ENCODE peak calls at places on chromosomes 6 and 20, in four cellular contexts. M is IMR-90, I is left ventricle myocardium inferior, O is fibroblast of the aortic adventitia. S is an unnamed sample.

GRCh38 chr20:44626278-44626677 is 25.2 kb downstream of the ADA start:
- DNase-seq in M (no peak), I (no peak), O (no peak), S (no peak)

GRCh38 chr6:140921366-140922226 is 1211.1 kb upstream of the GJE1 start:
- DNase-seq in I (no peak), O (peak; percentile 87), M (peak; percentile 86), S (peak; percentile 78)

GRCh38 chr6:4599924-4600323 is 176.3 kb upstream of the CDYL start:
- DNase-seq in I (no peak), O (peak; percentile 91), M (peak; percentile 84), S (peak; percentile 83)

GRCh38 chr6:41187924-41188886 is 12.7 kb downstream of the TREML2 start:
- DNase-seq in M (no peak), O (no peak), I (no peak), S (no peak)

GRCh38 chr6:20693466-20694063 is 159.3 kb downstream of the CDKAL1 start:
- DNase-seq in O (peak; percentile 24), I (no peak), M (peak; percentile 37), S (no peak)

GRCh38 chr6:80771941-80772340 is 665.5 kb downstream of the BCKDHB start:
- DNase-seq in I (no peak), M (peak; percentile 50), O (peak; percentile 52), S (peak; percentile 10)

GRCh38 chr6:75818061-75818855 is 69.2 kb downstream of the MYO6 start:
- DNase-seq in I (no peak), M (peak; percentile 56), O (peak; percentile 1), S (no peak)

GRCh38 chr20:43936805-43937204 is 22.2 kb downstream of the TOX2 start:
- DNase-seq in I (no peak), M (no peak), O (no peak), S (no peak)

GRCh38 chr20:25223179-25223661 is 24.7 kb upstream of the PYGB start:
- DNase-seq in M (peak; percentile 97), I (no peak), O (peak; percentile 74), S (peak; percentile 88)

GRCh38 chr6:25248100-25248499 is 31.1 kb upstream of the CARMIL1 start:
- DNase-seq in O (peak; percentile 52), I (no peak), M (peak; percentile 66), S (peak; percentile 13)

GRCh38 chr6:91137286-91137685 is 550.4 kb upstream of the MAP3K7 start:
- DNase-seq in O (no peak), I (no peak), M (no peak), S (no peak)

GRCh38 chr6:33004940-33005339 is 4.5 kb downstream of the HLA-DOA start:
- DNase-seq in M (no peak), O (no peak), I (no peak), S (no peak)

GRCh38 chr6:32995448-32995847 is 13.9 kb downstream of the HLA-DOA start:
- DNase-seq in O (no peak), I (no peak), M (no peak), S (no peak)

GRCh38 chr6:33001685-33002084 is 7.7 kb downstream of the HLA-DOA start:
- DNase-seq in M (no peak), I (no peak), O (no peak), S (no peak)

DNA sequence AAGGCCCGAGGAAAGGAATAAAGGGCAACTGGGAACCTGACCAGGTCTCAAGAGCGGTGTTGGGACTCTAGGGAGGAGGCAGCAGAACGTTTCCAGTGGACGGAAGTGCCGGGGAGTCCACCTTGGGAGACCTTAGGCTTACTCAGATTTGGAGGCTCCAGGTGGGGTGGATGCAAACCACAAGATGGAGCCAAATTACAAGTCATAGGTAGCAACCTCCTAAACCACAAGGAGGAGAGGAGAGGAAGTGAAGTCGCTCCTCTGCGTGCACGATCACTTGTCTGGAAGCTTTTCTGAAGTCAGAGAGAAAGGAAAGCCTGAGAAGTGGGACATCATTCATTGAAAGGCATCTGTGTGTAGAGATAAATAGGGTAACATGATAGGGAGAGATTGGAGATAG is 9.3 kb downstream of the HLA-DOA start:
- DNase-seq in M (no peak), I (no peak), O (no peak), S (no peak)
- H3K4me3 ChIP-seq in M (no peak overlapping the region), I (no peak overlapping the region), O (no peak overlapping the region), S (no peak overlapping the region)

GRCh38 chr6:34757687-34758274 is 476 bp downstream of the SNRPC start:
- DNase-seq in I (no peak), M (no peak), O (no peak), S (no peak)
- H3K4me3 ChIP-seq in I (peak overlapping the region; percentile 74), M (peak overlapping the region; percentile 71), O (peak overlapping the region; percentile 97), S (peak overlapping the region; percentile 86)

DNA sequence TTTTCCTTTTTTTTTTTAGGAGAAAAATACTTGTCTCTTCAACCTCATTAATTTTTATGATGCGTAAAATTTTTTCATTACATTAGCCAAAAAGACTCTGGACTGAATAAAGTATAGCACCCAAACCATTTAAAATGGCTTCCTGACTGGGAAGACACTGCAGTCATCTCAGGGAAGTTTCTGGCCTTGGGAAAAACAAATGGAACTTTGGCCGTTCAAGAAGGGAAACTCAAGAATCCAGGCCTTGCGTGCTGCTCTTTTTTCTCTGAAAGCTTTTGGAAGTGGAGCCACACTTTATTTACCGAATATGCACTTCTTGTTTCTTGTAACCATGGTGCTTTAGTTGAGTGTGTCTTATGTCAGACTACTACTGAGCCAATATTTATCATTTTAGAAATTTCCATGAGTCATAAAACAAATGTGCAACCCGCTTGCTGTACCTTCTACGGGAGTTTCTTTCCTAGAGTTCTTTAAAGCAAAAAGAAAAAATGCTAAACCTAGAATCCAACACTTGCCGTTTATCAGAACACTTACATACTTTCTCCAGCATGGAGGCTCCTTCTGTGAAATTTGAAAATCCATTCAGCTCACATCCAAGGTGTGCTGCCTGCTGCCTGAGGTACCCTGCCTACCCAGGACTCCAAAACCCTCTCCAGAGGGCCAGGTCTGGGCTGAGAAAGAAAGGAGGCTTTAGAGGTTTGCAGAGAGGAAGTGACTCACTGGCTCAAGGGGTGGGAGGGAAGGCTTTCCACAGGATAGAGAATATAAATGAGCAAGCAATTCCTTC is 11.5 kb upstream of the DSTN start:
- DNase-seq in I (no peak), M (peak; percentile 91), O (peak; percentile 93), S (no peak)
- H3K4me3 ChIP-seq in I (peak overlapping the region; percentile 26), M (peak overlapping the region; percentile 34), O (peak overlapping the region; percentile 25), S (peak overlapping the region; percentile 15)

DNA sequence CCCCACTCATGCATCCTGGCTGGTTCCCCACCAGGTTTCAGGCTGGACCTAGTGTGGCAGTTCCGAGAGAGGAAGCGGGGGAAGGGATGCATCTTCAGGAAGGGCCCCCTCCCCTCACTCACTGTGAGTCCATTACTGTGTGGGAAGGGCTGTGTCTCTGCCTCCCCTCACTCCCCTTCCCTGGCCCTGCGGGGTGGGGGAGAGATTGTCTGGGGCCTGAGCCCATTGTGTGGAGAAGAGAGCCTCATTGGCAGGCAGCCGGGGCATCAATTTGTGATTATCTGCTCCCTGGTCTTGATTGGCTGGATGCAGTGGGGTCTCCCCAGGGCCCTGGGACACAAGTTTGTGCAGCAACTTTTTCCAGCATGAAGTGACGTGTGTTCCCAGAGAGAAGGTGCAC is 4.1 kb upstream of the MYT1 start:
- DNase-seq in O (no peak), M (no peak), I (no peak), S (no peak)
- H3K4me3 ChIP-seq in O (no peak overlapping the region), M (no peak overlapping the region), I (no peak overlapping the region), S (no peak overlapping the region)

GRCh38 chr6:19587238-19587942 is 249.8 kb upstream of the ID4 start:
- DNase-seq in O (no peak), M (no peak), I (no peak), S (no peak)
- H3K4me3 ChIP-seq in O (no peak overlapping the region), M (no peak overlapping the region), I (no peak overlapping the region), S (no peak overlapping the region)

GRCh38 chr20:48926267-48926666 is 4.8 kb downstream of the ARFGEF2 start:
- DNase-seq in O (no peak), M (no peak), I (no peak), S (no peak)
- H3K4me3 ChIP-seq in O (no peak overlapping the region), M (no peak overlapping the region), I (no peak overlapping the region), S (no peak overlapping the region)

GRCh38 chr6:36024154-36024760 is at the start of gene SLC26A8:
- DNase-seq in I (no peak), M (no peak), O (no peak), S (no peak)
- H3K4me3 ChIP-seq in I (no peak within 1 kb of the TSS), M (no peak within 1 kb of the TSS), O (no peak within 1 kb of the TSS), S (peak within 1 kb of the TSS; percentile 19)

GRCh38 chr20:29876911-29877285 is 1380.6 kb upstream of the DEFB115 start:
- DNase-seq in I (no peak), M (no peak), O (no peak), S (no peak)

GRCh38 chr20:29878281-29878741 is 1379.2 kb upstream of the DEFB115 start:
- DNase-seq in I (no peak), O (no peak), M (no peak), S (no peak)

GRCh38 chr20:29874476-29875202 is 1382.8 kb upstream of the DEFB115 start:
- DNase-seq in O (no peak), I (no peak), M (no peak), S (no peak)

GRCh38 chr20:29878777-29879442 is 1378.6 kb upstream of the DEFB115 start:
- DNase-seq in M (no peak), O (no peak), I (no peak), S (no peak)

GRCh38 chr20:29873946-29874345 is 1383.5 kb upstream of the DEFB115 start:
- DNase-seq in I (peak; percentile 45), O (peak; percentile 50), M (peak; percentile 22), S (peak; percentile 4)
- H3K4me3 ChIP-seq in I (no peak overlapping the region), O (peak overlapping the region; percentile 57), M (peak overlapping the region; percentile 50), S (peak overlapping the region; percentile 38)

DNA sequence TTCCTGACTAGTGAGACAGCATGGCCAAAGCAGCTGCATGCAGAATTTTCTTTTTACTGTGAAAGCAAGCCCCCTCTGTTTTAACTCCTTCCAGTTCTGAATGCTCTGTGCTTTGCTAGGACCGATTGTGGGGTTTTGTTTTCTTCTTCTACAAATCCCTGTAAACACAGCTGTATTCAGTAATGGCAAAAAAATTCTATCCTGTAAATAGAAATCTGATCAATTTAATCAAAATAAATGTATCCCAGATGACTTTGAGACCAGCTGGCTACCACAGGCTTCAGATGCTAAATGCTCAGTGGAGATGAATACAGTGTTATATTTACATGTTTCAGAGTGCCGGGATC is 149.4 kb downstream of the PRL start:
- DNase-seq in O (no peak), M (peak; percentile 90), I (no peak), S (no peak)
- H3K4me3 ChIP-seq in O (no peak overlapping the region), M (no peak overlapping the region), I (peak overlapping the region; percentile 55), S (peak overlapping the region; percentile 37)

GRCh38 chr20:58852559-58853271 is at the start of gene GNAS:
- DNase-seq in M (peak; percentile 60), I (peak; percentile 58), O (peak; percentile 64), S (peak; percentile 14)
- H3K4me3 ChIP-seq in M (peak within 1 kb of the TSS; percentile 60), I (peak within 1 kb of the TSS; percentile 71), O (peak within 1 kb of the TSS; percentile 77), S (peak within 1 kb of the TSS; percentile 69)